ENCODE peak calls at places on chromosomes 16 and 17, in seven cellular contexts. One of them, this sample, is unnamed.

GRCh38 chr16:2339521-2340484 is 725 bp downstream of the ABCA3 start:
- DNase-seq in A172: peak
- DNase-seq in cardiac muscle cell: peak
- DNase-seq in neural progenitor cell: peak
- DNase-seq in AG08395: peak
- DNase-seq in astrocyte of the spinal cord: peak
- DNase-seq in RWPE1: peak
- DNase-seq in this sample: peak

GRCh38 chr17:41049110-41049509 is 2.0 kb upstream of the KRTAP2-1 start:
- DNase-seq in A172: peak
- DNase-seq in cardiac muscle cell: no peak
- DNase-seq in neural progenitor cell: no peak
- DNase-seq in AG08395: peak
- DNase-seq in astrocyte of the spinal cord: peak
- DNase-seq in RWPE1: no peak
- DNase-seq in this sample: peak

GRCh38 chr16:30076276-30076791 is 540 bp downstream of the PPP4C start:
- DNase-seq in A172: no peak
- DNase-seq in cardiac muscle cell: peak
- DNase-seq in neural progenitor cell: no peak
- DNase-seq in AG08395: no peak
- DNase-seq in astrocyte of the spinal cord: no peak
- DNase-seq in RWPE1: no peak
- DNase-seq in this sample: no peak

GRCh38 chr17:7556627-7557026 is 1.9 kb upstream of the TNFSF13 start:
- DNase-seq in A172: no peak
- DNase-seq in cardiac muscle cell: no peak
- DNase-seq in neural progenitor cell: no peak
- DNase-seq in AG08395: no peak
- DNase-seq in astrocyte of the spinal cord: no peak
- DNase-seq in RWPE1: no peak
- DNase-seq in this sample: no peak

GRCh38 chr17:60386137-60386395 is 5.9 kb downstream of the USP32 start:
- DNase-seq in A172: no peak
- DNase-seq in cardiac muscle cell: no peak
- DNase-seq in neural progenitor cell: no peak
- DNase-seq in AG08395: no peak
- DNase-seq in astrocyte of the spinal cord: no peak
- DNase-seq in RWPE1: no peak
- DNase-seq in this sample: no peak

GRCh38 chr16:89737341-89738071 is 16.2 kb downstream of the ZNF276 start:
- DNase-seq in A172: no peak
- DNase-seq in cardiac muscle cell: no peak
- DNase-seq in neural progenitor cell: no peak
- DNase-seq in AG08395: no peak
- DNase-seq in astrocyte of the spinal cord: no peak
- DNase-seq in RWPE1: no peak
- DNase-seq in this sample: no peak

GRCh38 chr16:85552980-85553435 is 60.1 kb upstream of the GSE1 start:
- DNase-seq in A172: no peak
- DNase-seq in cardiac muscle cell: no peak
- DNase-seq in neural progenitor cell: peak
- DNase-seq in AG08395: no peak
- DNase-seq in astrocyte of the spinal cord: no peak
- DNase-seq in RWPE1: no peak
- DNase-seq in this sample: no peak

GRCh38 chr17:13484020-13484419 is 117.7 kb downstream of the HS3ST3A1 start:
- DNase-seq in A172: no peak
- DNase-seq in cardiac muscle cell: no peak
- DNase-seq in neural progenitor cell: no peak
- DNase-seq in AG08395: peak
- DNase-seq in astrocyte of the spinal cord: peak
- DNase-seq in RWPE1: no peak
- DNase-seq in this sample: no peak

GRCh38 chr16:84884311-84885023 is 64.7 kb downstream of the CRISPLD2 start:
- DNase-seq in A172: no peak
- DNase-seq in cardiac muscle cell: peak
- DNase-seq in neural progenitor cell: peak
- DNase-seq in AG08395: no peak
- DNase-seq in astrocyte of the spinal cord: no peak
- DNase-seq in RWPE1: no peak
- DNase-seq in this sample: peak

GRCh38 chr17:76716146-76716833 is 5.5 kb upstream of the MXRA7 start:
- DNase-seq in A172: peak
- DNase-seq in cardiac muscle cell: no peak
- DNase-seq in neural progenitor cell: no peak
- DNase-seq in AG08395: peak
- DNase-seq in astrocyte of the spinal cord: peak
- DNase-seq in RWPE1: no peak
- DNase-seq in this sample: no peak

GRCh38 chr17:81403671-81404534 is 8.6 kb downstream of the BAHCC1 start:
- DNase-seq in A172: no peak
- DNase-seq in cardiac muscle cell: peak
- DNase-seq in neural progenitor cell: no peak
- DNase-seq in AG08395: no peak
- DNase-seq in astrocyte of the spinal cord: no peak
- DNase-seq in RWPE1: no peak
- DNase-seq in this sample: no peak

GRCh38 chr17:56173958-56174357 is 20.7 kb downstream of the ANKFN1 start:
- DNase-seq in A172: no peak
- DNase-seq in cardiac muscle cell: no peak
- DNase-seq in neural progenitor cell: no peak
- DNase-seq in AG08395: no peak
- DNase-seq in astrocyte of the spinal cord: no peak
- DNase-seq in RWPE1: no peak
- DNase-seq in this sample: no peak

GRCh38 chr16:70743791-70744190 is 57.2 kb downstream of the VAC14 start:
- DNase-seq in A172: no peak
- DNase-seq in cardiac muscle cell: no peak
- DNase-seq in neural progenitor cell: no peak
- DNase-seq in AG08395: no peak
- DNase-seq in astrocyte of the spinal cord: no peak
- DNase-seq in RWPE1: no peak
- DNase-seq in this sample: no peak

This sample was measured in PC-3.